ENCODE peak calls at places on chromosome 2, in four cellular contexts. Y is stimulated activated CD4-positive, alpha-beta T cell treated with anti-CD3 and anti-CD28 coated beads, Interleukin-15, amount 100 ng/mL, for 1 hour; P is T-helper 2 cell; A is NCI-H748 treated with DMSO at 0.1 percent for 48 hours. V is an unnamed sample.

GRCh38 chr2:31446848-31447247 is 32.3 kb upstream of the XDH start:
- DNase-seq in Y (no peak), P (no peak), A (no peak), V (no peak)

GRCh38 chr2:47437287-47437686 is 34.3 kb downstream of the MSH2 start:
- DNase-seq in A (no peak), Y (no peak), P (no peak), V (no peak)

GRCh38 chr2:18742382-18742781 is 153.0 kb upstream of the NT5C1B start:
- DNase-seq in P (no peak), A (no peak), Y (no peak), V (no peak)

GRCh38 chr2:223523541-223523940 is 78.6 kb downstream of the SCG2 start:
- DNase-seq in A (no peak), P (no peak), Y (no peak), V (no peak)

GRCh38 chr2:11904029-11904428 is 157.6 kb downstream of the LPIN1 start:
- DNase-seq in P (no peak), A (no peak), Y (no peak), V (no peak)

GRCh38 chr2:169513926-169514325 is 4.4 kb downstream of the KLHL41 start:
- DNase-seq in P (no peak), A (no peak), Y (no peak), V (no peak)

GRCh38 chr2:231877533-231878456 is 48.4 kb downstream of the NPPC start:
- DNase-seq in A (no peak), P (no peak), Y (no peak), V (no peak)

GRCh38 chr2:215299337-215299859 is 12.5 kb upstream of the ATIC start:
- DNase-seq in Y (no peak), A (no peak), P (no peak), V (no peak)